ENCODE peak calls at places on chromosomes 3 and 15, in six cellular contexts. Y is A549, W is upper lobe of left lung, D is HepG2, M is GM12878, K is K562. T is an unnamed sample.

GRCh38 chr3:195546130-195546560 is 3.0 kb upstream of the PPP1R2 start:
- ATAC-seq in W (no peak), M (no peak), Y (peak; percentile 13), K (no peak), D (no peak), T (peak; percentile 56)

GRCh38 chr3:175404026-175404425 is 544.9 kb downstream of the NAALADL2 start:
- ATAC-seq in Y (no peak), M (no peak), D (no peak), K (no peak), W (no peak), T (peak; percentile 60)

GRCh38 chr15:86877171-86877631 is 797.5 kb downstream of the AGBL1 start:
- ATAC-seq in W (no peak), M (no peak), K (no peak), D (no peak), Y (no peak), T (no peak)

GRCh38 chr15:63191895-63192603 is 2.6 kb downstream of the RAB8B start:
- ATAC-seq in M (peak; percentile 53), Y (no peak), W (no peak), D (no peak), K (peak; percentile 23), T (no peak)

GRCh38 chr15:38085931-38086562 is 151.6 kb downstream of the TMCO5A start:
- ATAC-seq in D (no peak), K (no peak), M (peak; percentile 82), W (peak; percentile 77), Y (no peak), T (no peak)

GRCh38 chr3:39911465-39912309 is 102.3 kb downstream of the MYRIP start:
- ATAC-seq in W (no peak), K (peak; percentile 48), D (peak; percentile 75), Y (no peak), M (no peak), T (peak; percentile 46)

GRCh38 chr15:80031841-80032240 is 27.6 kb upstream of the ZFAND6 start:
- ATAC-seq in Y (no peak), W (no peak), D (no peak), K (no peak), M (peak; percentile 35), T (no peak)

GRCh38 chr3:151538706-151539403 is 78.0 kb upstream of the IGSF10 start:
- ATAC-seq in W (peak; percentile 26), M (no peak), D (no peak), K (peak; percentile 73), Y (no peak), T (peak; percentile 43)

GRCh38 chr15:63729115-63729884 is 104.4 kb downstream of the HERC1 start:
- ATAC-seq in K (no peak), W (no peak), M (no peak), Y (no peak), D (no peak), T (no peak)

GRCh38 chr15:87944687-87945086 is 311.9 kb downstream of the NTRK3 start:
- ATAC-seq in K (no peak), M (no peak), Y (no peak), D (no peak), W (no peak), T (no peak)

GRCh38 chr3:113896930-113897329 is 50.9 kb upstream of the ZDHHC23 start:
- ATAC-seq in D (no peak), W (no peak), M (no peak), K (no peak), Y (no peak), T (no peak)

GRCh38 chr3:9406856-9407626 is 9.6 kb downstream of the SETD5 start:
- ATAC-seq in Y (no peak), D (no peak), W (no peak), K (peak; percentile 1), M (peak; percentile 5), T (no peak)

GRCh38 chr3:156764761-156765160 is 61.4 kb upstream of the LEKR1 start:
- ATAC-seq in Y (no peak), M (no peak), D (no peak), K (no peak), W (no peak), T (no peak)

GRCh38 chr15:78574944-78575343 is 9.6 kb downstream of the CHRNA5 start:
- ATAC-seq in K (no peak), W (no peak), Y (no peak), D (no peak), M (peak; percentile 52), T (no peak)

DNA sequence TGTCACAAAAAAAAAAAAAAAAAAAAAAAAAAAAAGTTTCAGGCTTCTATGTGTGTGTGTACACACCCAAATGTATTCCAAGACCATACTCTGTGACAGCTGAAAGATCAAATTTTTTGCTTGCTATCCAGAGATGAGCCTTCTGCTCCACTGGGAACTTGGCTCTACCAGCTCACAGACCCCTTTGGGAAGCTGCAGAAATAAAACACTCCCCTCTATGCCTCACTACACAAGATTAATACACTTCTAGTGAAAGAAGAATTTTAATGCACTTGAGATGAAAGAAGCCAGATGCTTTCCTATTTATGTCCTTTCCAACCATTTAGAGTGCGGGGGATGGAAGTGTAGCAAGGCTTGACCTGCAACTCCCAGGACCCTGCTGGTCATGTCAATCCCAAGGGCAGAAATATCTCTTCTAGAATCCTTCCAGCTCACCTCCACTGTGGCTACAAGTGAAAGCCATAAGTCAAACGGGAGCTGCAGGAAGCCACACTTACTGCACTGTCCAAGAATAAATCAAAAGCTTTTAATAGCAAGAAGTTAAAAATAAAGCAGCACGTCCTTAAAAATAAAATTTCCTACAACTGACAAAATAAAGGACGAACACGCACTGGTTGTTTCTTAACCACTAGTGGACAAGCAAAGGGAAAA is 34.6 kb downstream of the ANXA2 start:
- ATAC-seq in Y (peak; percentile 15), K (no peak), D (no peak), M (no peak), W (no peak), T (no peak)
- TF ChIP-seq EP300 in Y (no peak), K (no peak), D (no peak), M (no peak), W (no peak), T (no peak)

GRCh38 chr15:74870496-74871213 is 2.5 kb downstream of the SCAMP2 start:
- ATAC-seq in W (no peak), D (no peak), K (no peak), M (no peak), Y (no peak), T (no peak)

GRCh38 chr15:74872702-74873035 is 496 bp downstream of the SCAMP2 start:
- ATAC-seq in Y (peak; percentile 31), M (no peak), W (no peak), D (no peak), K (no peak), T (no peak)

GRCh38 chr15:74867562-74868458 is 5.4 kb downstream of the SCAMP2 start:
- ATAC-seq in W (peak; percentile 44), Y (no peak), D (no peak), K (no peak), M (no peak), T (no peak)

GRCh38 chr15:74869372-74869725 is 3.8 kb downstream of the SCAMP2 start:
- ATAC-seq in K (no peak), Y (no peak), D (no peak), W (peak; percentile 20), M (no peak), T (peak; percentile 19)

DNA sequence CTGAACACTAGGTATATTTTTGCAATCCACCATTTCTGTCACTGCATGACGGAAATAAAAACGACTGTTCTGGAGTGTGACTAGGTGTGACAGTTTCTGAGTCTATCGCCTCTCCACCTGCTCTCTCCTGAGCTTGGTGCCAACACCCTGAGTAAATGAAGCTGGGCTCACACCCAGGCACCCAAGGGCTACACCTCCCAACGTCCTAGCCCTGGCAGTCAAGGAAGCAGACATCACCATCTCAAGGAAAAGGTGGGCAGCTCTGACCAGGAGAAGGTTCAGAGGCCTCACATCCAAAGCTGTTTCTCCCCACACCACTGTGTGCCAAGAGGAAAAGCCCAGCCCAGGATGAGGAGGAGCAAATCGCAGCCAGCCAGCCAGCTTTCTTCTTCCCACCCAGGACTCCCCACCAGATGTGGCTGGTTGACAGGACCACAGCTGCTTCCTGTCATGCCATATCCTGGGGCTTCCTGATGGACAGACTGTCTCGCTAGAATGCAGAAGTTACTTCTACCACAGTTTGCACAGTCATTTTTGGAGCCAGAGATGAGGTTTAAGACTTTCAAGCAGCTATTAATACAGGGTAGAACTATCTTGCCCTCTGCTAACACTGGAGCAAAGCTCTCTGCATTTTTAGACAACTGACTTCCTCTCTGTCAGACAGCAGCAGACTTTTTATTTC is 3.3 kb downstream of the SCAMP2 start:
- ATAC-seq in Y (no peak), W (peak; percentile 61), M (peak; percentile 76), D (no peak), K (no peak), T (peak; percentile 43)
- TF ChIP-seq POLR2A in Y (no peak), W (no peak), M (peak; percentile 40), D (no peak), K (no peak), T (peak; percentile 27)

GRCh38 chr15:72339777-72340177 is 19.8 kb upstream of the CELF6 start:
- ATAC-seq in W (peak; percentile 52), K (peak; percentile 68), D (peak; percentile 55), Y (peak; percentile 95), M (no peak), T (peak; percentile 62)
- TF ChIP-seq EP300 in W (no peak), K (peak; percentile 10), D (no peak), Y (no peak), M (no peak), T (no peak)

GRCh38 chr3:125219261-125219701 is 6.7 kb upstream of the SLC12A8 start:
- ATAC-seq in M (no peak), Y (peak; percentile 49), D (peak; percentile 78), K (no peak), W (peak; percentile 40), T (no peak)

GRCh38 chr3:125220183-125220582 is 7.6 kb upstream of the SLC12A8 start:
- ATAC-seq in Y (no peak), W (no peak), K (no peak), M (no peak), D (peak; percentile 8), T (no peak)

GRCh38 chr3:125220681-125221429 is 8.3 kb upstream of the SLC12A8 start:
- ATAC-seq in D (peak; percentile 8), K (no peak), M (peak; percentile 54), Y (no peak), W (no peak), T (no peak)
- TF ChIP-seq POLR2A in D (no peak), K (no peak), M (peak; percentile 17), Y (no peak), W (no peak), T (no peak)

GRCh38 chr3:141876381-141876890 is at the start of gene ATP1B3:
- ATAC-seq in W (peak; percentile 93), K (peak; percentile 86), D (peak; percentile 89), M (peak; percentile 83), Y (peak; percentile 84), T (peak; percentile 95)

GRCh38 chr3:141875374-141875892 is 1.0 kb upstream of the ATP1B3 start:
- ATAC-seq in K (peak; percentile 84), Y (peak; percentile 72), W (peak; percentile 96), D (peak; percentile 85), M (peak; percentile 83), T (peak; percentile 77)

GRCh38 chr3:141877911-141878310 is 1.5 kb downstream of the ATP1B3 start:
- ATAC-seq in M (no peak), W (no peak), D (no peak), Y (no peak), K (peak; percentile 21), T (no peak)

GRCh38 chr3:141876891-141877561 is 583 bp downstream of the ATP1B3 start:
- ATAC-seq in M (peak; percentile 24), K (peak; percentile 33), Y (peak; percentile 36), W (peak; percentile 58), D (peak; percentile 60), T (peak; percentile 20)

GRCh38 chr3:141875893-141876380 is 506 bp upstream of the ATP1B3 start:
- ATAC-seq in D (peak; percentile 71), W (peak; percentile 91), M (peak; percentile 62), Y (peak; percentile 96), K (peak; percentile 68), T (peak; percentile 87)
- TF ChIP-seq EP300 in D (no peak), W (peak; percentile 36), M (no peak), Y (no peak), K (no peak), T (no peak)

GRCh38 chr15:40038654-40039543 is at the start of gene SRP14:
- ATAC-seq in M (peak; percentile 95), K (peak; percentile 96), W (peak; percentile 98), D (peak; percentile 93), Y (peak; percentile 99), T (peak; percentile 98)
- TF ChIP-seq POLR2A in M (peak; percentile 98), K (peak; percentile 94), W (peak; percentile 88), D (peak; percentile 91), Y (peak; percentile 87), T (peak; percentile 67)

T was measured in gastroesophageal sphincter.